ENCODE peak calls at places on chromosomes 6 and 20, in six cellular contexts. P is neural progenitor cell, E is kidney epithelial cell, Q is heart left ventricle, M is GM06990, H is left ventricle myocardium inferior. T is an unnamed sample. For H3K36me3, the result is how much of the 10 kb centered on the place peaks cover.

GRCh38 chr6:111779031-111779430 is 94.2 kb downstream of the FYN start:
- DNase-seq in H (no peak), P (no peak), E (no peak), Q (no peak), M (no peak), T (no peak)

GRCh38 chr20:54291339-54292060 is 83.6 kb downstream of the PFDN4 start:
- DNase-seq in Q (no peak), H (no peak), P (peak), E (no peak), M (no peak), T (no peak)

GRCh38 chr6:125533710-125534397 is 215.6 kb upstream of the HEY2 start:
- DNase-seq in M (no peak), H (no peak), P (peak), E (no peak), Q (no peak), T (peak)

GRCh38 chr6:4635666-4636065 is 140.5 kb upstream of the CDYL start:
- DNase-seq in H (no peak), E (no peak), Q (no peak), M (no peak), P (no peak), T (no peak)

GRCh38 chr6:108989700-108990099 is 104.9 kb downstream of the SESN1 start:
- DNase-seq in H (no peak), M (no peak), E (no peak), Q (no peak), P (no peak), T (no peak)

GRCh38 chr6:152338335-152339125 is 298.6 kb downstream of the SYNE1 start:
- DNase-seq in H (peak), P (peak), E (no peak), Q (peak), M (no peak), T (peak)

GRCh38 chr20:46648903-46649649 is 2.2 kb downstream of the SLC13A3 start:
- DNase-seq in Q (no peak), E (no peak), P (peak), M (no peak), H (no peak), T (peak)

GRCh38 chr6:144149558-144149893 is 791 bp upstream of the STX11 start:
- DNase-seq in H (no peak), Q (no peak), E (no peak), P (peak), M (no peak), T (no peak)

GRCh38 chr6:7390218-7390878 is 740 bp downstream of the RIOK1 start:
- DNase-seq in M (no peak), E (no peak), P (no peak), H (no peak), Q (no peak), T (no peak)

GRCh38 chr6:30842754-30843610 is 41.3 kb upstream of the DDR1 start:
- DNase-seq in H (no peak), P (no peak), E (no peak), Q (no peak), M (no peak), T (no peak)

GRCh38 chr6:32972353-32973143 is 4.2 kb downstream of the BRD2 start:
- DNase-seq in H (no peak), E (no peak), P (peak), M (no peak), Q (no peak), T (no peak)

GRCh38 chr6:167825759-167826229 is 917 bp upstream of the AFDN start:
- DNase-seq in M (peak), E (no peak), H (peak), P (peak), Q (peak), T (peak)

GRCh38 chr20:32997431-32997830 is 6.8 kb downstream of the SUN5 start:
- DNase-seq in M (no peak), P (no peak), H (no peak), Q (no peak), E (no peak), T (no peak)

DNA sequence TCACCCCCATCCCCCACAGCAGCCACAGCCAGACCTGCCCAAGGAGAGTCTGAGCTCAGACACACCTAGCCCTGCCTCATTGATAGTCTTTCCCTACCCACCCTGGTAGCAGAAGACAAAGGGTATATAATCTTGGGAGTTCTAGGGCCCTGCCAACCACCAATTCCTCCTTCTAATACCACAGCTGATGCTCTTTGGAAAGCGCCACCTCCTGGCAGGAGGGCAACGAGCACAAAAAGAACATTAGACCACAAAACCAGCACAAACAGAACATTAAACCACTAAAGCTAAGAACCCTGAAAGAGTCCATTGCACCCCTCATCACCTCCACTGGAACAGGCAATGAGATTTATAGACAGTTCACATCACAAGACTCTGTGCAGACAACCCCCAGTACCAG is 195.8 kb upstream of the FUT9 start:
- DNase-seq in H (no peak), Q (no peak), M (no peak), E (no peak), P (no peak), T (peak)
- TF ChIP-seq CTCF in H (no peak), Q (no peak), M (peak), E (peak), P (peak), T (peak)

DNA sequence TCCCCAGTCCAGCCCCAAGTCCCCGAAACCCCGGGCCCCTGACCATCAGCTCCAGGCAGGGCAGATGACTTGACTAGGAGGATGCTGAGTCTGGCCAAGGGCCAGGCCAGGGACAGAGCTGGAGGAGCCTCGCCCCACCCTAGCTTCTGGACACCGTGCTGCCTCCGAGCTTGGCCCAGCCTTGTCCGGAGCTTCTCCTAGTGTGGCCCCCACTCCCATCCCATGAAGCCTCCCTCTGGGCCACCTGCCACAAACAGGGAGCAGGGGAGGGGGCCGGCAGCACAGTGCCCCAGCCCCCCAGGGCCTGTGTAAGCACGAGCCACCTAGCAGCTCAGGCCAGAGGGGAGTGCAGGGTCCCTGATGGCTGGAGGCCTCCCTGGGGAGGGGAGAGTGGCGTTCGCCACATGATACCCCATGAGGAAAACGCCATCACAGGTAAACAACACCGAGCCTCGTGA is 5.3 kb downstream of the EEF1A2 start:
- DNase-seq in H (no peak), Q (no peak), M (no peak), P (no peak), E (no peak), T (no peak)
- H3K36me3 ChIP-seq in H (half or more), Q (under half), M (under half), P (under half), E (under half), T (under half)

GRCh38 chr20:40741507-40742106 is 52.6 kb upstream of the MAFB start:
- DNase-seq in Q (peak), M (no peak), H (peak), E (no peak), P (peak), T (peak)
- TF ChIP-seq CTCF in Q (peak), M (peak), H (peak), E (peak), P (peak), T (peak)

DNA sequence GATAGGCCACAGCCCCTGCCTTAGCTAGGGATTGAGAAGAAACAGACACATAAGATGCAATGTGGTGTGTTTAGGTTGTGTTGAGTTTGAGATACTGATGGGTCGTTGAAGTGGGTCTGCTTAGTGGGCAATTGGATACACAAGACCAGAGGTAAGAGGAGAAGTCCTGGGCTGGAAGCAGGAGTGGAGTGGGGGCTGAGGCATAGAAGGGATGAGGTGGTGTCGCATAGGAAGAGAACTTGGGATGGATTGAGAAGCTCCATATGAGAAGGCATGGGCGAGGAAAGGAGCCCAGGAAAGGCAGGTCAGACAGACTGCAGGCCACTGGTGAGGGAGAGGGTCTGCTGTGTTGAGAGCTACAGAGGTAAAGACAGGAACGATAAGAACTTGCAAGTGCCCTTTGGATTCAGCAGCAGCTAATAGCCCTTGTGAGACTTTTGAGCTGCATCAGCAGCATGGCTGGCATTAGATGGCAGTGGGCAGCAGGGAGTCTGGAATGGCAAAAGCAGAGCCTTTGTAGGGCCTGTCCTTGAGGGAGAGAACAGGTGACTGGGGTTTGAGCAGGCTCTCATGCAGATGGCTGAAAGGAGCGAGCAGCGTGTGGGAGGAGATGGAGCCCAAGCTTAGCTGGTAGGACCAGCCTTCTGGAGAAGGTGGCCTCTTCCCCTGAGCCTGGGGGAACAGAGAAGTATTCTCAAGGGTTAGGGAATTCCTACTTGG is 33.2 kb downstream of the PLCG1 start:
- DNase-seq in P (no peak), M (no peak), H (no peak), E (no peak), Q (peak), T (peak)
- H3K36me3 ChIP-seq in P (under half), M (half or more), H (half or more), E (under half), Q (under half), T (half or more)

GRCh38 chr6:154703094-154703493 is 30.1 kb upstream of the SCAF8 start:
- DNase-seq in H (no peak), P (peak), E (no peak), M (no peak), Q (no peak), T (peak)

GRCh38 chr6:154710689-154711088 is 22.5 kb upstream of the SCAF8 start:
- DNase-seq in P (no peak), H (no peak), M (no peak), E (no peak), Q (no peak), T (no peak)

GRCh38 chr6:154709621-154710020 is 23.6 kb upstream of the SCAF8 start:
- DNase-seq in P (no peak), H (no peak), E (no peak), Q (no peak), M (no peak), T (no peak)

GRCh38 chr6:154706389-154706788 is 26.8 kb upstream of the SCAF8 start:
- DNase-seq in H (no peak), P (no peak), M (no peak), E (no peak), Q (no peak), T (no peak)

DNA sequence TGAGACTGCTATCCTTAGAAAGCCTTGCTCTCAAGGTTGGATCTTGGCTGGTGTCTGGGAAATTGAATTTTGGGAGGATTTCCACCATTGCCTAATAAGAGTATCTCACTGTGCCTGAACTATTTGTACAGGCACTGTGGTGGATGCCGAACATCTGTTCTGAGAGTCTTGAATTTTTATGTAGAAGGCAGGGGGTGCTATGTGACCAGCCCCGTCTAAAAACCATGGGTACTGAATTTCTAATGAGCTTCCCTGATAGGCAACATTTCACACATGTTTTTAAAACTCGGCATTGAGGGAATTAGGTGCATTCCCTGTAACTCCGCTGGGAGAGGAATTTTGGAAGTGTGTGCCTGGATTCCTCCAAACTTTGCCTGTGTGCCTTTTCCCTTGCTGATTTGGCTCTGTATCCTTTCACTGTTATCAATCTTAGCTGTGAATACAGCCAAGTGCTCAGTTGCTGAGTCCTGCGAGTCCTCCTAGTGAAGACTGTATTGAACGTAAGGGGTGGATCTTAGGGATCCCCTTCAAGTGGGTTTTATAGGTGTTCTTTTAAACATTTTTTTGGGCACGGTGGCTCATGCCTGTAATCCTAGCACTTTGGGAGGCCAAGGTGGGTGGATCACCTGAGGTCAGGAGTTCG is 27.6 kb upstream of the SCAF8 start:
- DNase-seq in E (no peak), M (no peak), P (peak), H (no peak), Q (no peak), T (peak)
- TF ChIP-seq CTCF in E (no peak), M (no peak), P (peak), H (peak), Q (peak), T (peak)

DNA sequence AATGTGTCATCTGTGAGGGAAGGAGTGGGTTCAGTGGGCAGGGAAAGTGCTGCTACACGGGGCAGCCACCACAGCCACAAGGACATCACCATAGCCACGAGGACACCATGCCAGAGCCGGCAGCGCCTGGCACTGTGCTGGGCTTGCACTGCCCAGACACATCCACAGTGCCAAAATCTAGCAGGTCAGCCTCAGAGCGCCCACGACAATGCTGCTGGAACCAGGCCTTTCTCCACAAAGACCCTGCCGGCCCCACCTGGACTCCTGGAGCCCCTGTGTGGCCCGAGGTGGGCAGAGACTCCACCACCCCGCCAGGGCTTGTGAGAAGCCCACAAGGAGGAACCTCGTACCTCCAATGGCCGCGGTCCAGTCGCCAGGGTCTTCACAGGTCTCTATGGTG is 18.6 kb upstream of the HELZ2 start:
- DNase-seq in M (no peak), Q (no peak), P (no peak), H (no peak), E (no peak), T (no peak)
- H3K36me3 ChIP-seq in M (under half), Q (under half), P (under half), H (half or more), E (under half), T (under half)

GRCh38 chr20:58868795-58869194 is 16.3 kb downstream of the GNAS start:
- DNase-seq in P (peak), E (no peak), M (no peak), H (no peak), Q (no peak), T (peak)

GRCh38 chr20:58870293-58871014 is 17.9 kb downstream of the GNAS start:
- DNase-seq in E (no peak), P (peak), Q (peak), H (peak), M (peak), T (peak)

GRCh38 chr20:58867211-58867610 is 14.7 kb downstream of the GNAS start:
- DNase-seq in Q (no peak), P (no peak), H (no peak), E (no peak), M (no peak), T (no peak)

GRCh38 chr20:58871533-58872102 is 19.1 kb downstream of the GNAS start:
- DNase-seq in M (no peak), E (no peak), Q (no peak), H (no peak), P (no peak), T (no peak)

GRCh38 chr20:58869662-58870227 is 17.2 kb downstream of the GNAS start:
- DNase-seq in H (no peak), Q (no peak), M (no peak), P (no peak), E (no peak), T (peak)
- TF ChIP-seq CTCF in H (no peak), Q (no peak), M (no peak), P (no peak), E (no peak), T (no peak)

GRCh38 chr6:56570434-56571359 is 72.0 kb downstream of the DST start:
- DNase-seq in E (no peak), Q (no peak), H (no peak), P (no peak), M (no peak), T (no peak)
- H3K36me3 ChIP-seq in E (under half), Q (under half), H (half or more), P (under half), M (under half), T (under half)

DNA sequence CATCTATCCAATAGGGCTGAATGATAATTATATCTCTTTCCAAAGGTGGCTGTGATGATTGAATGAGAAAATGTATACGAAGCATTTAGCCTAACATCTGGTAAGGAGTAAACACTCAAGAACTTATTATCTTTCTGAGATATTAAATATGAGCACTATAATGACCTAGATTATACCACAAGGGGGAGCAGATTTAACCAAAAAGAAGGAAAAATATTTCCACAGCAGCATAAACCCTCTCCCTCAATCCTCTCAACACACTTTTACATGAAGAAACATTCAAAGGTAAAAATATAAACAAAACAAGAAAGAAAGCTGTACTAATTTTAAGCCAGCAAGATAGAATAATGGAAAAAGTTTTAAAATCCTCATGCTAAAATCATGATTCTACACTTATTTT is 68.4 kb downstream of the SHPRH start:
- DNase-seq in M (no peak), P (no peak), Q (no peak), E (no peak), H (no peak), T (no peak)
- TF ChIP-seq CTCF in M (no peak), P (peak), Q (peak), E (peak), H (no peak), T (peak)

T was measured in endodermal cell.